ENCODE peak calls at places on chromosomes 2 and 18, in four cellular contexts. R is naive thymus-derived CD8-positive, alpha-beta T cell; D is activated CD4-positive, alpha-beta T cell treated with anti-CD3 and anti-CD28 coated beads, Interleukin-2, amount 50 U/mL, for 4 hours; I is CD8-positive, alpha-beta T cell. H is an unnamed sample.

GRCh38 chr2:241931976-241932894 is 62.7 kb downstream of the RTP5 start:
- DNase-seq in R (no peak), D (no peak), I (no peak), H (no peak)

GRCh38 chr18:56641714-56642331 is 3.4 kb upstream of the TXNL1 start:
- DNase-seq in R (no peak), D (no peak), I (no peak), H (no peak)

GRCh38 chr18:78724214-78724834 is 255.3 kb upstream of the SALL3 start:
- DNase-seq in R (no peak), D (no peak), I (no peak), H (no peak)

GRCh38 chr18:48073231-48073930 is 142.9 kb upstream of the SMAD2 start:
- DNase-seq in R (no peak), D (no peak), I (no peak), H (no peak)

GRCh38 chr18:36851202-36851590 is 22.3 kb downstream of the KIAA1328 start:
- DNase-seq in R (no peak), D (no peak), I (no peak), H (no peak)

GRCh38 chr2:100819365-100820345 is at the start of gene NPAS2:
- DNase-seq in R (peak; percentile 41), D (peak; percentile 23), I (no peak), H (no peak)

GRCh38 chr2:220320326-220320725 is 692.9 kb downstream of the SLC4A3 start:
- DNase-seq in R (no peak), D (no peak), I (no peak), H (no peak)

GRCh38 chr18:76823574-76823973 is 1.2 kb downstream of the ZNF236 start:
- DNase-seq in R (no peak), D (no peak), I (no peak), H (no peak)

GRCh38 chr2:9008951-9009664 is 5.6 kb upstream of the MBOAT2 start:
- DNase-seq in R (no peak), D (no peak), I (no peak), H (no peak)

H was measured in HL-60.